ENCODE peak calls at places on chromosomes 2 and 18, in six cellular contexts. D, Q, Z, N, U and P are unnamed samples.

GRCh38 chr18:62069556-62069955 is 117.3 kb downstream of the PIGN start:
- DNase-seq in U (no peak), N (no peak), Z (no peak), D (no peak), Q (no peak), P (no peak)

GRCh38 chr2:159807183-159808037 is 9.4 kb upstream of the CD302 start:
- DNase-seq in N (no peak), U (no peak), D (peak), Z (peak), Q (no peak), P (peak)

GRCh38 chr2:197042613-197043248 is 116.2 kb upstream of the PGAP1 start:
- DNase-seq in U (no peak), Z (peak), Q (no peak), D (no peak), N (no peak), P (no peak)

GRCh38 chr2:204060896-204061640 is 124.5 kb downstream of the ICOS start:
- DNase-seq in U (no peak), N (no peak), Q (no peak), Z (no peak), D (no peak), P (no peak)

GRCh38 chr2:199911877-199912161 is 726 bp downstream of the C2orf69 start:
- DNase-seq in U (no peak), D (no peak), Q (no peak), N (no peak), Z (no peak), P (no peak)

GRCh38 chr18:12442946-12443345 is 35.2 kb downstream of the PRELID3A start:
- DNase-seq in Q (no peak), U (no peak), Z (no peak), N (no peak), D (no peak), P (no peak)

GRCh38 chr18:62850619-62851306 is 135.4 kb downstream of the PHLPP1 start:
- DNase-seq in N (no peak), Z (no peak), Q (no peak), D (no peak), U (no peak), P (no peak)

GRCh38 chr18:57845468-57846103 is 42.5 kb upstream of the ATP8B1 start:
- DNase-seq in Q (no peak), U (no peak), Z (no peak), D (no peak), N (no peak), P (no peak)

GRCh38 chr2:214393796-214394195 is 17.1 kb upstream of the VWC2L start:
- DNase-seq in N (no peak), D (no peak), Z (no peak), U (no peak), Q (no peak), P (no peak)

GRCh38 chr18:1147616-1148184 is 243.0 kb downstream of the ADCYAP1 start:
- DNase-seq in U (no peak), Q (no peak), N (no peak), D (no peak), Z (no peak), P (no peak)

GRCh38 chr2:24579053-24579803 is 88.2 kb downstream of the NCOA1 start:
- DNase-seq in Z (no peak), U (no peak), N (no peak), D (no peak), Q (no peak), P (no peak)

GRCh38 chr2:95012881-95013550 is 12.5 kb upstream of the MAL start:
- DNase-seq in U (peak), Z (no peak), Q (no peak), N (no peak), D (no peak), P (no peak)

GRCh38 chr2:69645026-69645425 is 1.5 kb upstream of the AAK1 start:
- DNase-seq in Q (no peak), Z (no peak), U (no peak), D (no peak), N (peak), P (no peak)

GRCh38 chr2:25955036-25955435 is 27.3 kb downstream of the KIF3C start:
- DNase-seq in N (no peak), Q (no peak), Z (no peak), D (no peak), U (no peak), P (peak)

GRCh38 chr18:76463358-76463757 is 31.7 kb downstream of the ZNF516 start:
- DNase-seq in Q (no peak), N (no peak), U (no peak), D (no peak), Z (no peak), P (no peak)

GRCh38 chr2:1728821-1729220 is 15.5 kb downstream of the PXDN start:
- DNase-seq in Z (no peak), D (peak), U (peak), Q (no peak), N (no peak), P (no peak)

GRCh38 chr2:362924-363323 is 75.0 kb upstream of the ALKAL2 start:
- DNase-seq in U (no peak), D (no peak), Q (no peak), N (no peak), Z (no peak), P (no peak)

GRCh38 chr18:12092398-12093229 is 1.0 kb upstream of the ANKRD62 start:
- DNase-seq in Z (no peak), N (no peak), U (no peak), Q (no peak), D (peak), P (no peak)

GRCh38 chr2:168222095-168222494 is 25.3 kb downstream of the STK39 start:
- DNase-seq in D (no peak), Q (no peak), Z (no peak), U (no peak), N (no peak), P (no peak)

GRCh38 chr2:80244905-80245584 is 59.5 kb downstream of the LRRTM1 start:
- DNase-seq in N (no peak), Q (no peak), Z (no peak), D (no peak), U (no peak), P (no peak)

GRCh38 chr2:230184727-230185578 is 34.8 kb downstream of the SP110 start:
- DNase-seq in Z (no peak), Q (no peak), D (peak), N (no peak), U (no peak), P (peak)

GRCh38 chr2:85501244-85501643 is 37.7 kb upstream of the MAT2A start:
- DNase-seq in D (no peak), U (no peak), Z (no peak), Q (no peak), N (no peak), P (no peak)

GRCh38 chr2:191677091-191677645 is 768 bp upstream of the NABP1 start:
- DNase-seq in Q (peak), N (no peak), D (no peak), Z (no peak), U (no peak), P (peak)

GRCh38 chr2:44392338-44392943 is 30.7 kb downstream of the CAMKMT start:
- DNase-seq in D (peak), Z (peak), U (no peak), N (no peak), Q (peak), P (peak)